ENCODE peak calls at places on chromosome 1, in seven cellular contexts. One of them, this sample, is unnamed.

GRCh38 chr1:185483647-185484450 is 166.8 kb upstream of the IVNS1ABP start:
- DNase-seq in CD4-positive, alpha-beta memory T cell: no peak
- DNase-seq in DMS53: peak
- DNase-seq in NCI-H446 treated with DMSO at 0.1 percent for 48 hours: no peak
- DNase-seq in neuronal stem cell: no peak
- DNase-seq in activated CD4-positive, alpha-beta T cell treated with anti-CD3 and anti-CD28 coated beads for 24 hours: no peak
- DNase-seq in Right ventricle myocardium inferior: no peak
- DNase-seq in this sample: no peak

GRCh38 chr1:85629532-85629920 is 49.0 kb downstream of the CCN1 start:
- DNase-seq in neuronal stem cell: no peak
- DNase-seq in activated CD4-positive, alpha-beta T cell treated with anti-CD3 and anti-CD28 coated beads for 24 hours: no peak
- DNase-seq in Right ventricle myocardium inferior: no peak
- DNase-seq in NCI-H446 treated with DMSO at 0.1 percent for 48 hours: no peak
- DNase-seq in DMS53: peak
- DNase-seq in CD4-positive, alpha-beta memory T cell: no peak
- DNase-seq in this sample: no peak

GRCh38 chr1:28102169-28102568 is 13.8 kb upstream of the EYA3 start:
- DNase-seq in NCI-H446 treated with DMSO at 0.1 percent for 48 hours: no peak
- DNase-seq in CD4-positive, alpha-beta memory T cell: no peak
- DNase-seq in activated CD4-positive, alpha-beta T cell treated with anti-CD3 and anti-CD28 coated beads for 24 hours: no peak
- DNase-seq in DMS53: no peak
- DNase-seq in Right ventricle myocardium inferior: no peak
- DNase-seq in neuronal stem cell: no peak
- DNase-seq in this sample: no peak

GRCh38 chr1:147273409-147274307 is 31.2 kb downstream of the CHD1L start:
- DNase-seq in DMS53: peak
- DNase-seq in activated CD4-positive, alpha-beta T cell treated with anti-CD3 and anti-CD28 coated beads for 24 hours: no peak
- DNase-seq in CD4-positive, alpha-beta memory T cell: peak
- DNase-seq in Right ventricle myocardium inferior: no peak
- DNase-seq in NCI-H446 treated with DMSO at 0.1 percent for 48 hours: peak
- DNase-seq in neuronal stem cell: peak
- DNase-seq in this sample: peak

GRCh38 chr1:170162385-170163226 is 16.8 kb downstream of the NTMT2 start:
- DNase-seq in Right ventricle myocardium inferior: peak
- DNase-seq in neuronal stem cell: peak
- DNase-seq in DMS53: no peak
- DNase-seq in activated CD4-positive, alpha-beta T cell treated with anti-CD3 and anti-CD28 coated beads for 24 hours: no peak
- DNase-seq in CD4-positive, alpha-beta memory T cell: no peak
- DNase-seq in NCI-H446 treated with DMSO at 0.1 percent for 48 hours: no peak
- DNase-seq in this sample: no peak

GRCh38 chr1:10649484-10650201 is 146.8 kb downstream of the CASZ1 start:
- DNase-seq in DMS53: no peak
- DNase-seq in NCI-H446 treated with DMSO at 0.1 percent for 48 hours: no peak
- DNase-seq in neuronal stem cell: peak
- DNase-seq in activated CD4-positive, alpha-beta T cell treated with anti-CD3 and anti-CD28 coated beads for 24 hours: no peak
- DNase-seq in Right ventricle myocardium inferior: no peak
- DNase-seq in CD4-positive, alpha-beta memory T cell: no peak
- DNase-seq in this sample: no peak

GRCh38 chr1:92933459-92933858 is 27.8 kb downstream of the DIPK1A start:
- DNase-seq in Right ventricle myocardium inferior: no peak
- DNase-seq in CD4-positive, alpha-beta memory T cell: no peak
- DNase-seq in NCI-H446 treated with DMSO at 0.1 percent for 48 hours: no peak
- DNase-seq in activated CD4-positive, alpha-beta T cell treated with anti-CD3 and anti-CD28 coated beads for 24 hours: no peak
- DNase-seq in neuronal stem cell: no peak
- DNase-seq in DMS53: peak
- DNase-seq in this sample: no peak

GRCh38 chr1:26976621-26977510 is 16.6 kb upstream of the KDF1 start:
- DNase-seq in activated CD4-positive, alpha-beta T cell treated with anti-CD3 and anti-CD28 coated beads for 24 hours: no peak
- DNase-seq in NCI-H446 treated with DMSO at 0.1 percent for 48 hours: no peak
- DNase-seq in DMS53: no peak
- DNase-seq in CD4-positive, alpha-beta memory T cell: no peak
- DNase-seq in neuronal stem cell: no peak
- DNase-seq in Right ventricle myocardium inferior: no peak
- DNase-seq in this sample: no peak

GRCh38 chr1:218967836-218968235 is 205.8 kb upstream of the LYPLAL1 start:
- DNase-seq in DMS53: no peak
- DNase-seq in NCI-H446 treated with DMSO at 0.1 percent for 48 hours: no peak
- DNase-seq in activated CD4-positive, alpha-beta T cell treated with anti-CD3 and anti-CD28 coated beads for 24 hours: no peak
- DNase-seq in CD4-positive, alpha-beta memory T cell: no peak
- DNase-seq in Right ventricle myocardium inferior: no peak
- DNase-seq in neuronal stem cell: no peak
- DNase-seq in this sample: no peak

GRCh38 chr1:54325705-54326461 is 80.3 kb downstream of the SSBP3 start:
- DNase-seq in CD4-positive, alpha-beta memory T cell: no peak
- DNase-seq in neuronal stem cell: no peak
- DNase-seq in NCI-H446 treated with DMSO at 0.1 percent for 48 hours: no peak
- DNase-seq in DMS53: no peak
- DNase-seq in activated CD4-positive, alpha-beta T cell treated with anti-CD3 and anti-CD28 coated beads for 24 hours: no peak
- DNase-seq in Right ventricle myocardium inferior: no peak
- DNase-seq in this sample: peak